ENCODE peak calls at places on chromosomes 16 and 17, in nine cellular contexts. Z is AG10803; K is adipocyte; I is activated CD8-positive, alpha-beta memory T cell treated with anti-CD3 and anti-CD28 coated beads for 48 hours; E is activated CD4-positive, alpha-beta T cell treated with anti-CD3 and anti-CD28 coated beads, Interleukin-2, amount 10 ng/mL, durations not matched to agents 7 days and 5 days; T is iris pigment epithelial cell; O is Right ventricle myocardium superior; L is stimulated activated CD4-positive, alpha-beta T cell treated with anti-CD3 and anti-CD28 coated beads, Interleukin-4, amount 100 ng/mL, for 48 hours; R is left ventricle myocardium superior. H is an unnamed sample.

GRCh38 chr17:219696-220095 is 38.2 kb upstream of the DOC2B start:
- DNase-seq in L (no peak), O (no peak), Z (no peak), K (no peak), R (no peak), I (no peak), T (no peak), E (no peak), H (no peak)

GRCh38 chr17:82972836-82973372 is 106.5 kb upstream of the METRNL start:
- DNase-seq in K (no peak), R (no peak), I (no peak), Z (no peak), L (no peak), E (no peak), T (no peak), O (peak; percentile 26), H (no peak)

GRCh38 chr16:84198401-84198800 is 7.4 kb downstream of the ADAD2 start:
- DNase-seq in O (no peak), T (peak; percentile 64), Z (peak; percentile 47), K (peak; percentile 27), L (no peak), R (no peak), E (no peak), I (no peak), H (no peak)

GRCh38 chr16:30658731-30659506 is 688 bp downstream of the FBRS start:
- DNase-seq in L (no peak), E (no peak), I (peak; percentile 58), T (peak; percentile 97), R (peak; percentile 86), Z (peak; percentile 98), K (peak; percentile 99), O (peak; percentile 84), H (peak; percentile 56)

GRCh38 chr16:2842340-2843000 is 12.4 kb downstream of the ZG16B start:
- DNase-seq in R (peak; percentile 49), O (peak; percentile 59), T (peak; percentile 51), K (peak; percentile 34), I (peak; percentile 81), Z (no peak), E (peak; percentile 64), L (peak; percentile 83), H (no peak)

GRCh38 chr17:27323538-27324212 is 29.8 kb downstream of the WSB1 start:
- DNase-seq in R (peak; percentile 83), Z (peak; percentile 62), O (peak; percentile 88), K (peak; percentile 65), E (no peak), L (no peak), I (no peak), T (peak; percentile 67), H (no peak)

GRCh38 chr16:85681255-85681654 is 7.5 kb downstream of the GINS2 start:
- DNase-seq in R (no peak), L (no peak), T (no peak), K (no peak), I (no peak), O (peak; percentile 30), E (no peak), Z (no peak), H (no peak)

GRCh38 chr16:84884311-84885023 is 64.7 kb downstream of the CRISPLD2 start:
- DNase-seq in L (no peak), Z (no peak), K (no peak), O (peak; percentile 59), T (no peak), E (no peak), R (peak; percentile 66), I (no peak), H (no peak)

GRCh38 chr17:27318633-27319032 is 24.7 kb downstream of the WSB1 start:
- DNase-seq in Z (no peak), O (no peak), K (no peak), T (no peak), E (no peak), R (no peak), L (no peak), I (no peak), H (no peak)

GRCh38 chr16:14020141-14020540 is 51.0 kb upstream of the MRTFB start:
- DNase-seq in O (no peak), T (no peak), Z (no peak), R (no peak), I (no peak), E (no peak), K (no peak), L (no peak), H (no peak)

GRCh38 chr16:77059441-77059840 is 131.5 kb upstream of the MON1B start:
- DNase-seq in O (no peak), T (peak; percentile 1), K (no peak), Z (no peak), L (no peak), E (no peak), R (no peak), I (no peak), H (no peak)

GRCh38 chr17:74779948-74780400 is 3.8 kb upstream of the NAT9 start:
- DNase-seq in I (no peak), T (no peak), K (no peak), Z (no peak), L (peak; percentile 47), E (peak; percentile 86), O (peak; percentile 77), R (peak; percentile 55), H (no peak)

GRCh38 chr17:53740312-53740711 is 82.4 kb upstream of the KIF2B start:
- DNase-seq in E (no peak), O (no peak), T (no peak), Z (no peak), K (no peak), L (no peak), R (no peak), I (no peak), H (no peak)

GRCh38 chr16:9909072-9909471 is 273.2 kb downstream of the GRIN2A start:
- DNase-seq in T (no peak), I (no peak), Z (no peak), K (no peak), L (no peak), E (no peak), O (no peak), R (no peak), H (no peak)

GRCh38 chr16:85455534-85455933 is 157.6 kb upstream of the GSE1 start:
- DNase-seq in L (no peak), R (no peak), E (no peak), O (no peak), I (no peak), T (no peak), K (no peak), Z (no peak), H (no peak)

GRCh38 chr17:18219016-18219415 is 6.4 kb upstream of the LLGL1 start:
- DNase-seq in O (peak; percentile 69), L (no peak), I (no peak), T (peak; percentile 71), R (peak; percentile 52), E (no peak), Z (peak; percentile 38), K (peak; percentile 71), H (no peak)

GRCh38 chr16:66894948-66895696 is 14.8 kb downstream of the PDP2 start:
- DNase-seq in E (peak; percentile 78), R (peak; percentile 68), L (peak; percentile 50), O (peak; percentile 68), Z (peak; percentile 71), T (peak; percentile 71), I (no peak), K (peak; percentile 91), H (no peak)

GRCh38 chr16:53817812-53818211 is 113.9 kb downstream of the FTO start:
- DNase-seq in O (no peak), R (no peak), I (no peak), L (no peak), Z (peak; percentile 79), E (no peak), T (peak; percentile 66), K (peak; percentile 60), H (no peak)

GRCh38 chr17:35235289-35235688 is 7.6 kb upstream of the SLFN5 start:
- DNase-seq in K (no peak), R (no peak), T (no peak), L (no peak), O (no peak), Z (no peak), I (no peak), E (no peak), H (no peak)

GRCh38 chr17:5092139-5093010 is 14.1 kb downstream of the ZFP3 start:
- DNase-seq in T (no peak), L (no peak), E (no peak), Z (no peak), K (no peak), I (no peak), R (no peak), O (no peak), H (no peak)

GRCh38 chr16:75043175-75043937 is 44.5 kb downstream of the ZNRF1 start:
- DNase-seq in R (no peak), E (no peak), O (no peak), I (no peak), K (peak; percentile 29), Z (no peak), T (no peak), L (no peak), H (no peak)

GRCh38 chr17:44314869-44315661 is 6.7 kb downstream of the RUNDC3A start:
- DNase-seq in O (no peak), K (peak; percentile 55), E (peak; percentile 40), L (peak; percentile 52), Z (no peak), I (no peak), R (no peak), T (peak; percentile 55), H (no peak)

GRCh38 chr16:56331915-56332314 is 93.4 kb downstream of the AMFR start:
- DNase-seq in K (no peak), I (no peak), O (no peak), L (no peak), Z (no peak), R (no peak), T (no peak), E (no peak), H (no peak)

GRCh38 chr16:28092721-28093382 is 29.3 kb upstream of the GSG1L start:
- DNase-seq in R (no peak), T (no peak), O (no peak), K (no peak), L (no peak), E (no peak), Z (no peak), I (no peak), H (no peak)

GRCh38 chr16:21990381-21990944 is 10.5 kb downstream of the PDZD9 start:
- DNase-seq in I (no peak), R (no peak), O (no peak), T (no peak), K (no peak), L (no peak), E (no peak), Z (no peak), H (no peak)

GRCh38 chr16:69851491-69852240 is 89.5 kb downstream of the WWP2 start:
- DNase-seq in E (no peak), R (no peak), Z (peak; percentile 45), O (no peak), T (peak; percentile 14), K (no peak), I (no peak), L (no peak), H (no peak)

GRCh38 chr17:28792877-28793666 is 49.3 kb downstream of the TRAF4 start:
- DNase-seq in I (no peak), E (no peak), O (no peak), K (no peak), T (peak; percentile 43), R (no peak), L (no peak), Z (no peak), H (no peak)

GRCh38 chr17:60391419-60392041 is 403 bp downstream of the USP32 start:
- DNase-seq in Z (peak; percentile 9), R (no peak), L (no peak), T (peak; percentile 31), E (no peak), K (peak; percentile 87), O (no peak), I (peak; percentile 5), H (no peak)

GRCh38 chr17:38605852-38606645 is at the start of gene SRCIN1:
- DNase-seq in L (peak; percentile 47), O (peak; percentile 69), R (peak; percentile 81), Z (no peak), I (peak; percentile 48), K (peak; percentile 55), E (peak; percentile 45), T (no peak), H (no peak)

GRCh38 chr17:19867654-19868395 is at the start of gene ULK2:
- DNase-seq in I (peak; percentile 24), L (peak; percentile 44), R (peak; percentile 82), E (peak; percentile 48), K (peak; percentile 90), T (peak; percentile 85), O (peak; percentile 77), Z (peak; percentile 86), H (peak; percentile 23)

GRCh38 chr17:82583720-82584234 is 64.2 kb downstream of the FOXK2 start:
- DNase-seq in Z (no peak), R (no peak), O (no peak), E (no peak), L (no peak), T (no peak), I (no peak), K (no peak), H (no peak)

H was measured in iPS DF 19.7.